ENCODE peak calls at places on chromosomes 13 and 19, in seven cellular contexts. D is uterus, G is tibial nerve, T is SK-N-SH, I is gastrocnemius medialis, A is Panc1, J is tibial artery. X is an unnamed sample. For H3K36me3 and H3K27me3, the result is how much of the 10 kb centered on the place peaks cover.

GRCh38 chr13:99657848-99658265 is 156.6 kb downstream of the TM9SF2 start:
- DNase-seq in J (peak), D (peak), G (no peak), T (peak), A (no peak), I (no peak), X (peak)

GRCh38 chr19:30068528-30069395 is 126.7 kb downstream of the URI1 start:
- DNase-seq in J (no peak), A (no peak), T (no peak), D (no peak), G (no peak), I (no peak), X (no peak)

GRCh38 chr19:5487222-5487621 is 32.0 kb downstream of the ZNRF4 start:
- DNase-seq in D (no peak), T (no peak), I (no peak), J (no peak), A (no peak), G (no peak), X (no peak)

GRCh38 chr13:47539317-47539716 is 461.8 kb downstream of the SUCLA2 start:
- DNase-seq in T (no peak), A (no peak), J (no peak), D (no peak), G (no peak), I (no peak), X (no peak)

GRCh38 chr19:29503140-29503758 is 22.5 kb upstream of the VSTM2B start:
- DNase-seq in T (no peak), J (no peak), I (no peak), A (no peak), G (no peak), D (no peak), X (no peak)

GRCh38 chr13:43830481-43830873 is 43.7 kb upstream of the ENOX1 start:
- DNase-seq in I (no peak), G (no peak), J (no peak), T (no peak), D (no peak), A (no peak), X (no peak)

GRCh38 chr19:2798158-2798685 is 12.9 kb downstream of the THOP1 start:
- DNase-seq in A (no peak), G (no peak), J (no peak), I (no peak), D (no peak), T (no peak), X (no peak)

GRCh38 chr13:44801990-44802389 is 187.3 kb downstream of the NUFIP1 start:
- DNase-seq in T (no peak), G (no peak), I (no peak), A (no peak), J (no peak), D (no peak), X (no peak)

GRCh38 chr13:48156466-48156865 is 61.6 kb upstream of the MED4 start:
- DNase-seq in D (no peak), G (no peak), T (no peak), J (peak), A (no peak), I (peak), X (no peak)

GRCh38 chr13:39350461-39350881 is 252.5 kb downstream of the LHFPL6 start:
- DNase-seq in G (no peak), I (no peak), D (no peak), A (no peak), J (no peak), T (no peak), X (no peak)

GRCh38 chr19:48603001-48603400 is 3.5 kb upstream of the SPACA4 start:
- DNase-seq in J (no peak), A (no peak), I (no peak), T (no peak), D (no peak), G (no peak), X (no peak)

GRCh38 chr13:102680842-102681725 is 13.8 kb downstream of the METTL21C start:
- DNase-seq in I (no peak), A (no peak), J (no peak), G (no peak), T (no peak), D (no peak), X (no peak)

GRCh38 chr19:57599377-57599760 is 316 bp upstream of the ZNF530 start:
- DNase-seq in D (no peak), I (no peak), J (no peak), G (no peak), T (no peak), A (no peak), X (no peak)

GRCh38 chr19:29617336-29618266 is 11.5 kb downstream of the POP4 start:
- DNase-seq in A (no peak), G (no peak), T (no peak), I (no peak), D (no peak), J (no peak), X (no peak)

GRCh38 chr13:98065468-98065867 is 77.4 kb upstream of the FARP1 start:
- DNase-seq in I (no peak), T (no peak), J (no peak), D (no peak), G (no peak), A (no peak), X (no peak)

GRCh38 chr19:30307191-30307974 is 64.8 kb upstream of the ZNF536 start:
- DNase-seq in T (no peak), J (no peak), I (no peak), G (no peak), D (no peak), A (no peak), X (no peak)

GRCh38 chr19:8610041-8610927 is at the start of gene ADAMTS10:
- DNase-seq in A (no peak), T (peak), G (no peak), I (no peak), J (peak), D (peak), X (no peak)

GRCh38 chr19:19955208-19955607 is 54.5 kb downstream of the ZNF93 start:
- DNase-seq in J (no peak), A (no peak), G (no peak), T (no peak), D (no peak), I (no peak), X (no peak)

GRCh38 chr19:18762125-18763023 is 28.7 kb downstream of the COMP start:
- DNase-seq in G (peak), D (peak), J (no peak), A (no peak), T (peak), I (peak), X (no peak)

GRCh38 chr19:35355851-35356460 is 2.3 kb upstream of the FFAR3 start:
- DNase-seq in I (no peak), J (no peak), A (no peak), D (no peak), T (no peak), G (no peak), X (no peak)

DNA sequence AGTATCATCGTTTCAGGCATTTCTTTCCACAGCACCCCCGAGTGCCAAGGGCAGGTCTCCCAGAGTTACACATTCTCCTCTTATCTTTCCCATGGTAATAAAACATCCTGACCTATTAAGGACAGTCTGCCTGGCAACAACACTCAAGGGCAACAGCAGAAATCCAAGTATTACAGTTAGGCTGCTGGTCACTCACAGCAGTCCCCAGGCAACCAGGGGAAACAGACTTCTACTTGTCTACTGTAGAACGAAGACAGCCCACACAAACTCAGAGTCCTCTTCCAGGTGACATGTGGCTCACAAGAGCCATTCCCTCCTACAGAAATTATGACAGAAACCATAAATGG is 24.3 kb downstream of the RCBTB1 start:
- DNase-seq in J (no peak), T (peak), G (no peak), D (peak), I (no peak), A (no peak), X (no peak)
- H3K36me3 ChIP-seq in J (under half), T (under half), G (half or more), D (under half), I (under half), A (under half), X (under half)

GRCh38 chr19:294819-295686 is 3.9 kb upstream of the PLPP2 start:
- DNase-seq in G (no peak), D (no peak), J (no peak), A (no peak), T (peak), I (no peak), X (no peak)

GRCh38 chr19:294341-294818 is 3.2 kb upstream of the PLPP2 start:
- DNase-seq in T (peak), D (no peak), G (no peak), A (no peak), J (no peak), I (no peak), X (no peak)

GRCh38 chr19:292281-292884 is 1.2 kb upstream of the PLPP2 start:
- DNase-seq in T (peak), G (no peak), A (no peak), J (no peak), I (no peak), D (no peak), X (no peak)

GRCh38 chr19:292951-293350 is 1.7 kb upstream of the PLPP2 start:
- DNase-seq in J (no peak), I (no peak), G (no peak), D (no peak), A (no peak), T (peak), X (no peak)

GRCh38 chr19:293436-294110 is 2.4 kb upstream of the PLPP2 start:
- DNase-seq in A (no peak), I (no peak), D (no peak), G (no peak), J (no peak), T (peak), X (no peak)
- H3K27me3 ChIP-seq in A (under half), I (under half), D (under half), G (under half), J (half or more), T (under half), X (under half)

GRCh38 chr19:4362871-4363545 is 19.6 kb downstream of the MPND start:
- DNase-seq in D (no peak), A (no peak), J (no peak), G (no peak), I (no peak), T (no peak), X (no peak)
- TF ChIP-seq CTCF in D (no peak), A (peak), J (no peak), G (no peak), I (no peak), T (peak), X (no peak)

GRCh38 chr13:40799508-40799907 is 10.1 kb downstream of the SLC25A15 start:
- DNase-seq in G (no peak), J (no peak), T (no peak), A (no peak), I (no peak), D (no peak), X (no peak)
- H3K36me3 ChIP-seq in G (half or more), J (half or more), T (under half), A (under half), I (under half), D (under half), X (under half)

GRCh38 chr19:7582446-7582845 is 13.2 kb upstream of the CAMSAP3 start:
- DNase-seq in I (no peak), D (no peak), T (no peak), G (no peak), A (no peak), J (no peak), X (no peak)
- H3K27me3 ChIP-seq in I (under half), D (under half), T (half or more), G (under half), A (under half), J (under half), X (under half)

DNA sequence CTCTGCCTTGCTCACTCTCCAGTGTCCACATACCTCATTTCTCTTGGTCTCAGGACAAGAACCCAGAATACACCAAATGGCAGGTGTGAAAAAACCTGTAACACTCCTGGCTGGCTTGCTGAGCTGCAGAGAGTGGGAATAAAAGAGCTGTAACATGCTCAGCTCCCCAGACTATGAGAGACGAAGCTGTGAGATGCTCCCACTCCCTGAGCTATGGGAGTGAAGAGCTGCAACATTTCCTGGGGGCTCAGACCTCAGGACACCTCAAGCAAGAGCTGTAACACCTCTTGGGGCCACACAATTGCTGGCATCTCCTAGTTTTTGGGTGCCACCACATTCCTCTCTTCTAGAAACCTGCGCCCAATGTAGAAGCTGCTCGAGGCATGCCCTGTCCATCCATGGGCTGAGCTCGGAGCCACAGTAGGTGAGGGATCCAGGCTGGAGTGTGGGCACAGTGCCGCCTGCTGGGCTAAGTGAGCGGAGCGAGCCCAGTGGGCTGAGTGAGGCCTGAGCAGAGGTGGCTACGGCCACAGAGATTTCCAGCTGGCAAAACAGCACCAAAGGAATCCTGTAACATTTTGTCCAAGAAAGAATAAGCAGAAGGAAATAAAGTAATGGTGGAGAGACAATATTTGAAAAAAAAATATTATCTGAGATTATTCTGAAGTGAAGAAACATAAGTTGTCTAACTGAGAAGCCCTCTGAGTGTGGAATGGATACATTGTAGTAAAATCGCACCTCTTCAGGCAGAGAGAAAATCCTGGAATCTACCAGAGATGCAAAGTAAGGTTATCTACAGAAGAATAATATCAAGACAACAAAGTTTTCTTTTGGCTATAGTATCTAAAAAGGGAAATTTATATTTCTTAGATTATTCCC is 186.2 kb upstream of the PCDH9 start:
- DNase-seq in D (no peak), J (no peak), A (peak), G (no peak), I (no peak), T (peak), X (no peak)
- TF ChIP-seq CTCF in D (no peak), J (no peak), A (peak), G (no peak), I (no peak), T (peak), X (no peak)

DNA sequence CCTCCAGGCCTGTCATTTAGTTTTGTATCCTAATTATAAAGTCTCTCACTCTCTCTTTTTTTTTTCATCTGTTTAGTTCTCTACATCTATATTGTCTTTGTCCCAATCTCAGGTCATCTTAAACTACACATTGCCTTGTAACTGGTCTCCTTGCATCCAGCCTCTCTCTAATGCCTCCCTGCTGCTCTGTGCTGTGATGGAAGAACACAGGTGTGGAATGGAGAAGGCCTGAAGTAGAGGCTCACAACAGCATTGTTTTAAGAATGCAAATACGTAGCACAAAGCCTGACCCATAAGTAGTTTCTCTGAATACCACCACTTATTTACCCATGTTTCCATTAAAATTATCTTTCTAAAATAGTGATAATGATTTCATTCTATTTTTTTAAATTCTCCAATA is 108.8 kb upstream of the FRY start:
- DNase-seq in D (no peak), A (no peak), I (no peak), T (no peak), J (no peak), G (no peak), X (no peak)
- H3K36me3 ChIP-seq in D (under half), A (under half), I (under half), T (under half), J (under half), G (under half), X (under half)

X was measured in right atrium auricular region.